ENCODE peak calls at places on chromosomes 1 and 21, in five cellular contexts. O, F, K, G and S are unnamed samples.
A peak's percentile ranks its signal among the peaks of the same experiment; 100 is the strongest.

GRCh38 chr1:28249013-28249870 is 10.1 kb upstream of the SESN2 start:
- DNase-seq in G (peak; percentile 78), K (peak; percentile 74), F (no peak), O (no peak), S (peak; percentile 87)

GRCh38 chr1:162475539-162476185 is 22.0 kb upstream of the UHMK1 start:
- DNase-seq in F (no peak), K (no peak), G (no peak), O (no peak), S (no peak)

GRCh38 chr1:66575739-66576138 is 41.8 kb downstream of the SGIP1 start:
- DNase-seq in F (peak; percentile 94), G (peak; percentile 94), K (no peak), O (no peak), S (peak; percentile 91)

GRCh38 chr1:32151319-32151787 is 28.1 kb upstream of the TXLNA start:
- DNase-seq in K (no peak), F (peak; percentile 29), O (no peak), G (peak; percentile 82), S (peak; percentile 71)

GRCh38 chr1:52032785-52033131 is 852 bp downstream of the KTI12 start:
- DNase-seq in O (no peak), F (no peak), K (peak; percentile 37), G (peak; percentile 64), S (peak; percentile 69)

GRCh38 chr1:200304146-200304545 is 105.7 kb downstream of the ZNF281 start:
- DNase-seq in K (no peak), G (no peak), F (no peak), O (no peak), S (peak; percentile 52)

GRCh38 chr21:33974513-33975468 is 59.2 kb upstream of the ATP5PO start:
- DNase-seq in K (no peak), G (no peak), F (no peak), O (no peak), S (no peak)

GRCh38 chr1:228276901-228277490 is 69.2 kb downstream of the OBSCN start:
- DNase-seq in K (no peak), F (no peak), O (no peak), G (no peak), S (no peak)

GRCh38 chr1:204188959-204189639 is 7.2 kb downstream of the KISS1 start:
- DNase-seq in O (no peak), G (no peak), F (no peak), K (no peak), S (no peak)

GRCh38 chr1:16080422-16081150 is 7.1 kb upstream of the FAM131C start:
- DNase-seq in F (no peak), K (peak; percentile 60), O (no peak), G (no peak), S (no peak)

GRCh38 chr1:818611-819291 is 105.0 kb upstream of the SAMD11 start:
- DNase-seq in G (no peak), K (no peak), O (no peak), F (no peak), S (no peak)

GRCh38 chr1:36306902-36307456 is 811 bp downstream of the SH3D21 start:
- DNase-seq in O (no peak), K (peak; percentile 86), G (peak; percentile 93), F (peak; percentile 81), S (peak; percentile 87)

GRCh38 chr1:155934097-155934932 is at the start of gene KHDC4:
- DNase-seq in F (peak; percentile 99), K (peak; percentile 96), O (peak; percentile 87), G (peak; percentile 99), S (peak; percentile 98)

GRCh38 chr1:70542856-70543255 is 131.8 kb downstream of the CTH start:
- DNase-seq in O (no peak), F (no peak), G (no peak), K (no peak), S (no peak)

GRCh38 chr1:28971980-28972771 is 57.8 kb downstream of the EPB41 start:
- DNase-seq in F (peak; percentile 55), O (no peak), K (no peak), G (peak; percentile 93), S (peak; percentile 94)

GRCh38 chr1:160862151-160863061 is at the start of gene CD244:
- DNase-seq in K (no peak), O (no peak), G (no peak), F (no peak), S (no peak)

GRCh38 chr1:3898994-3899775 is 887 bp downstream of the C1orf174 start:
- DNase-seq in F (no peak), K (no peak), G (peak; percentile 7), O (no peak), S (no peak)

GRCh38 chr21:34890258-34890723 is 158.8 kb downstream of the RUNX1 start:
- DNase-seq in K (no peak), G (no peak), F (no peak), O (no peak), S (no peak)

GRCh38 chr1:108878678-108879077 is 1.9 kb downstream of the GPSM2 start:
- DNase-seq in O (no peak), K (no peak), F (no peak), G (no peak), S (peak; percentile 9)

GRCh38 chr1:44817771-44818495 is 9.6 kb downstream of the BTBD19 start:
- DNase-seq in K (no peak), G (no peak), F (no peak), O (no peak), S (no peak)

GRCh38 chr1:207002731-207003146 is 29.8 kb downstream of the C1orf116 start:
- DNase-seq in F (peak; percentile 7), K (peak; percentile 54), G (peak; percentile 23), O (no peak), S (no peak)

GRCh38 chr1:18474559-18474958 is 6.2 kb upstream of the KLHDC7A start:
- DNase-seq in K (no peak), O (no peak), F (no peak), G (no peak), S (no peak)

GRCh38 chr1:156927215-156928042 is 7.0 kb downstream of the LRRC71 start:
- DNase-seq in O (no peak), F (peak; percentile 29), G (peak; percentile 79), K (peak; percentile 64), S (peak; percentile 58)

GRCh38 chr1:205354259-205354904 is 2.3 kb downstream of the KLHDC8A start:
- DNase-seq in F (no peak), K (peak; percentile 71), O (no peak), G (peak; percentile 88), S (peak; percentile 69)

GRCh38 chr1:84936116-84936810 is 43.3 kb upstream of the LPAR3 start:
- DNase-seq in O (no peak), K (peak; percentile 37), F (no peak), G (peak; percentile 84), S (peak; percentile 69)

GRCh38 chr1:226912587-226913176 is 27.4 kb upstream of the COQ8A start:
- DNase-seq in K (peak; percentile 81), O (no peak), G (peak; percentile 63), F (no peak), S (no peak)

GRCh38 chr1:116544588-116545358 is 26.1 kb downstream of the CD58 start:
- DNase-seq in K (no peak), O (no peak), G (no peak), F (no peak), S (no peak)

GRCh38 chr1:226357416-226357815 is 48.5 kb upstream of the LIN9 start:
- DNase-seq in G (no peak), K (no peak), F (no peak), O (no peak), S (no peak)

GRCh38 chr1:109787211-109787844 is 23.6 kb upstream of the EPS8L3 start:
- DNase-seq in K (no peak), G (peak; percentile 39), F (no peak), O (no peak), S (no peak)

GRCh38 chr1:192108143-192108542 is 50.1 kb upstream of the RGS18 start:
- DNase-seq in O (no peak), K (no peak), G (no peak), F (no peak), S (no peak)

GRCh38 chr1:71857862-71858261 is 424.5 kb downstream of the NEGR1 start:
- DNase-seq in K (no peak), F (no peak), G (no peak), O (no peak), S (peak; percentile 69)
- H3K4me3 ChIP-seq in K (no peak overlapping the region), F (no peak overlapping the region), G (no peak overlapping the region), O (no peak overlapping the region), S (no peak overlapping the region)

GRCh38 chr1:82091729-82092128 is 291.0 kb downstream of the ADGRL2 start:
- DNase-seq in G (peak; percentile 76), O (no peak), F (no peak), K (no peak), S (no peak)

GRCh38 chr1:82094136-82094535 is 293.4 kb downstream of the ADGRL2 start:
- DNase-seq in K (no peak), O (no peak), G (no peak), F (no peak), S (no peak)

GRCh38 chr1:82086739-82087138 is 286.0 kb downstream of the ADGRL2 start:
- DNase-seq in F (no peak), K (no peak), G (peak; percentile 4), O (no peak), S (peak; percentile 15)

GRCh38 chr1:82091274-82091673 is 290.5 kb downstream of the ADGRL2 start:
- DNase-seq in O (no peak), K (no peak), F (no peak), G (no peak), S (no peak)

GRCh38 chr1:82090104-82090503 is 289.4 kb downstream of the ADGRL2 start:
- DNase-seq in O (no peak), K (no peak), G (peak; percentile 50), F (no peak), S (no peak)
- TF ChIP-seq CTCF in O (no peak), K (peak; percentile 22), G (peak; percentile 59), F (peak; percentile 13), S (peak; percentile 33)

GRCh38 chr1:23561076-23561812 is 1.9 kb upstream of the ID3 start:
- DNase-seq in F (no peak), O (no peak), G (peak; percentile 24), K (no peak), S (no peak)

GRCh38 chr1:23563003-23563402 is 3.7 kb upstream of the ID3 start:
- DNase-seq in K (no peak), O (no peak), G (peak; percentile 20), F (no peak), S (no peak)

GRCh38 chr1:23561813-23562100 is 2.5 kb upstream of the ID3 start:
- DNase-seq in F (no peak), G (no peak), K (no peak), O (no peak), S (peak; percentile 58)

GRCh38 chr1:23563755-23564374 is 4.6 kb upstream of the ID3 start:
- DNase-seq in G (no peak), F (no peak), K (no peak), O (no peak), S (no peak)

GRCh38 chr1:23562138-23562819 is 3.0 kb upstream of the ID3 start:
- DNase-seq in F (peak; percentile 89), G (peak; percentile 99), K (peak; percentile 96), O (peak; percentile 34), S (peak; percentile 97)
- H3K4me3 ChIP-seq in F (no peak overlapping the region), G (peak overlapping the region; percentile 25), K (no peak overlapping the region), O (peak overlapping the region; percentile 24), S (peak overlapping the region; percentile 33)

DNA sequence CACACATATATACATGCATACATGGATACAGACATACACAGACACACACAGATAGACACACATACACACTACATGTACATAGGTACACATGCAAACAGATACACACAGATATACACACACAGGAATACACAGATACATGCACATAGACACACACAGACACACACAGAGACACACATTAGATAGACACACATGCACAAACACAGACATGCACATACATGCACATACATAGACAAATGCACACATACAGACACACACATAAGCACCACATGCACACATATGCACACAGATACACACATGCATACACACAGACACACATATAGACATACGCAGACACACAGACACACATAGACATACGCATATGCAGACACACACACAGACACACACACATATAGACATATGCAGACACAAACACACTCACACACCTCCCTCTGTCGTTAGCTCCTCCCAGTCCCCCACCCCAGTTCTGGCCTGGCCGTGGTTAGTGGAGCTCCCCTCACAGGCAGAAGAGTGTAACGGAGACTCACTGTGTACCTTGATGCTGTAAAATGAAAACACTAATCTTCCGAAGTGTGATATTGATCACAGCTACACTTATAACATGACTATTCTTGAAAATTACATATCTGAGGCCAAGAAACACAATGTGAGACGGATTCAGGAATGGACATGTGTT is 7.6 kb downstream of the UBASH3A start:
- DNase-seq in O (no peak), F (no peak), G (no peak), K (no peak), S (no peak)
- TF ChIP-seq CTCF in O (no peak), F (no peak), G (peak; percentile 35), K (no peak), S (no peak)